ENCODE peak calls at places on chromosomes 4 and X, in four cellular contexts. J is RCC 7860, A is fibroblast of lung, M is GM20000. F is an unnamed sample.

GRCh38 chr4:114717432-114717831 is 118.8 kb downstream of the UGT8 start:
- DNase-seq in M (no peak), A (no peak), J (no peak), F (no peak)

GRCh38 chr4:174528226-174528625 is 5.9 kb upstream of the HPGD start:
- DNase-seq in J (no peak), M (no peak), A (no peak), F (no peak)

GRCh38 chrX:129647588-129648410 is 7.0 kb downstream of the APLN start:
- DNase-seq in A (no peak), J (no peak), M (no peak), F (no peak)

GRCh38 chrX:53458082-53458481 is 23.9 kb upstream of the HSD17B10 start:
- DNase-seq in J (no peak), A (peak; percentile 31), M (no peak), F (peak; percentile 37)

GRCh38 chr4:57018930-57019329 is 40.2 kb downstream of the POLR2B start:
- DNase-seq in M (no peak), A (peak; percentile 11), J (no peak), F (no peak)

GRCh38 chr4:38980903-38981676 is 51.1 kb downstream of the TMEM156 start:
- DNase-seq in J (no peak), A (peak; percentile 95), M (peak; percentile 38), F (no peak)

GRCh38 chr4:8508266-8508665 is 67.7 kb downstream of the TRMT44 start:
- DNase-seq in J (no peak), M (no peak), A (no peak), F (no peak)

GRCh38 chrX:146278381-146278780 is 460.8 kb downstream of the SLITRK2 start:
- DNase-seq in M (no peak), A (no peak), J (no peak), F (peak; percentile 38)

GRCh38 chr4:135732448-135732847 is 1530.9 kb upstream of the PABPC4L start:
- DNase-seq in A (no peak), M (no peak), J (no peak), F (no peak)

GRCh38 chr4:57039345-57039744 is 60.6 kb downstream of the POLR2B start:
- DNase-seq in M (no peak), A (no peak), J (no peak), F (no peak)

GRCh38 chrX:13059676-13060499 is 15.5 kb upstream of the FAM9C start:
- DNase-seq in M (no peak), A (peak; percentile 70), J (peak; percentile 77), F (peak; percentile 24)

GRCh38 chr4:185711764-185712163 is 100.2 kb downstream of the SORBS2 start:
- DNase-seq in A (no peak), J (no peak), M (no peak), F (no peak)

GRCh38 chrX:115399306-115399705 is 109.8 kb downstream of the LUZP4 start:
- DNase-seq in A (no peak), J (no peak), M (no peak), F (peak; percentile 69)

GRCh38 chrX:16797841-16798240 is 11.6 kb downstream of the TXLNG start:
- DNase-seq in A (no peak), M (no peak), J (no peak), F (no peak)

GRCh38 chr4:119138046-119138445 is 2.4 kb downstream of the MYOZ2 start:
- DNase-seq in J (no peak), M (no peak), A (no peak), F (peak; percentile 43)

GRCh38 chrX:13898084-13898483 is 81.2 kb upstream of the GPM6B start:
- DNase-seq in J (no peak), M (peak; percentile 33), A (peak; percentile 45), F (peak; percentile 83)

GRCh38 chrX:26470946-26471345 is 255.0 kb downstream of the MAGEB5 start:
- DNase-seq in J (no peak), M (no peak), A (no peak), F (no peak)

GRCh38 chr4:76147454-76148141 is 599 bp downstream of the NUP54 start:
- DNase-seq in A (peak; percentile 73), M (peak; percentile 56), J (peak; percentile 63), F (peak; percentile 79)

GRCh38 chr4:19030536-19030935 is 1009.0 kb upstream of the LCORL start:
- DNase-seq in J (no peak), A (no peak), M (no peak), F (no peak)

GRCh38 chr4:18846313-18846712 is 824.8 kb upstream of the LCORL start:
- DNase-seq in J (no peak), A (no peak), M (no peak), F (no peak)

GRCh38 chr4:140157341-140157740 is 3.4 kb upstream of the MAML3 start:
- DNase-seq in A (no peak), J (no peak), M (no peak), F (no peak)